ENCODE peak calls at places on chromosomes 3 and 15, in four cellular contexts. M is B cell, R is left ventricle myocardium inferior, E is body of pancreas. W is an unnamed sample.

GRCh38 chr15:68375191-68375631 is 56.8 kb downstream of the ITGA11 start:
- DNase-seq in M (no peak), R (no peak), E (no peak), W (no peak)

GRCh38 chr15:101266034-101266433 is 11.3 kb downstream of the SELENOS start:
- DNase-seq in M (no peak), R (no peak), E (peak; percentile 23), W (no peak)

GRCh38 chr3:10933470-10933957 is 59.0 kb upstream of the SLC6A1 start:
- DNase-seq in M (no peak), R (no peak), E (no peak), W (peak; percentile 15)

GRCh38 chr15:65054333-65055200 is 9.4 kb downstream of the SLC51B start:
- DNase-seq in M (peak; percentile 68), R (peak; percentile 77), E (peak; percentile 76), W (peak; percentile 60)

GRCh38 chr15:38796589-38796988 is 232.0 kb upstream of the RASGRP1 start:
- DNase-seq in M (no peak), R (no peak), E (no peak), W (no peak)

GRCh38 chr15:31352911-31353811 is 26.5 kb downstream of the KLF13 start:
- DNase-seq in M (peak; percentile 84), R (peak; percentile 77), E (peak; percentile 82), W (no peak)

GRCh38 chr3:183265157-183265642 is 12.1 kb downstream of the B3GNT5 start:
- DNase-seq in M (no peak), R (peak; percentile 32), E (peak; percentile 50), W (no peak)

GRCh38 chr3:107024481-107025153 is 352.6 kb upstream of the CCDC54 start:
- DNase-seq in M (no peak), R (no peak), E (no peak), W (no peak)

GRCh38 chr15:68417051-68417450 is 14.9 kb downstream of the ITGA11 start:
- DNase-seq in M (no peak), R (no peak), E (no peak), W (peak; percentile 4)

GRCh38 chr3:132593241-132593949 is 3.7 kb upstream of the ACKR4 start:
- DNase-seq in M (no peak), R (no peak), E (no peak), W (no peak)

GRCh38 chr3:20060924-20061323 is 20.7 kb downstream of the KAT2B start:
- DNase-seq in M (no peak), R (no peak), E (no peak), W (no peak)

GRCh38 chr3:5030152-5030551 is 50.9 kb downstream of the BHLHE40 start:
- DNase-seq in M (no peak), R (no peak), E (no peak), W (no peak)

GRCh38 chr3:195909645-195910498 is 1.5 kb upstream of the TNK2 start:
- DNase-seq in M (peak; percentile 97), R (peak; percentile 87), E (peak; percentile 85), W (peak; percentile 69)

GRCh38 chr3:72657666-72658065 is 190.6 kb downstream of the SHQ1 start:
- DNase-seq in M (no peak), R (no peak), E (peak; percentile 27), W (no peak)

GRCh38 chr3:151770941-151771340 is 37.2 kb downstream of the AADACL2 start:
- DNase-seq in M (no peak), R (peak; percentile 73), E (peak; percentile 90), W (no peak)

GRCh38 chr15:29035571-29036285 is 150.0 kb downstream of the APBA2 start:
- DNase-seq in M (no peak), R (no peak), E (peak; percentile 64), W (no peak)

GRCh38 chr3:128309026-128309425 is 155.7 kb downstream of the EEFSEC start:
- DNase-seq in M (no peak), R (peak; percentile 42), E (no peak), W (no peak)

GRCh38 chr3:171459130-171459941 is 869 bp downstream of the TNIK start:
- DNase-seq in M (peak; percentile 46), R (peak; percentile 27), E (peak; percentile 40), W (no peak)

GRCh38 chr3:157282261-157283191 is 122.6 kb upstream of the CCNL1 start:
- DNase-seq in M (no peak), R (no peak), E (peak; percentile 20), W (no peak)

GRCh38 chr3:38711321-38711720 is 61.8 kb upstream of the SCN5A start:
- DNase-seq in M (no peak), R (no peak), E (no peak), W (no peak)

GRCh38 chr15:51647128-51647562 is 24.6 kb upstream of the DMXL2 start:
- DNase-seq in M (no peak), R (peak; percentile 45), E (peak; percentile 57), W (peak; percentile 79)

GRCh38 chr3:37996785-37997301 is 6.3 kb downstream of the VILL start:
- DNase-seq in M (peak; percentile 83), R (peak; percentile 58), E (peak; percentile 85), W (peak; percentile 72)

GRCh38 chr3:149783576-149783975 is 8.8 kb downstream of the ANKUB1 start:
- DNase-seq in M (peak; percentile 23), R (no peak), E (no peak), W (no peak)

GRCh38 chr3:100590114-100590839 is 19.1 kb upstream of the ADGRG7 start:
- DNase-seq in M (peak; percentile 79), R (no peak), E (peak; percentile 74), W (no peak)

GRCh38 chr3:4580346-4581019 is 87.3 kb downstream of the ITPR1 start:
- DNase-seq in M (no peak), R (peak; percentile 30), E (no peak), W (no peak)

GRCh38 chr3:23685484-23686258 is 120.1 kb upstream of the UBE2E1 start:
- DNase-seq in M (no peak), R (peak; percentile 32), E (peak; percentile 78), W (peak; percentile 56)

GRCh38 chr15:62647195-62647865 is 395.2 kb upstream of the TPM1 start:
- DNase-seq in M (no peak), R (no peak), E (peak; percentile 47), W (peak; percentile 75)

GRCh38 chr15:35720984-35721383 is 175.0 kb upstream of the DPH6 start:
- DNase-seq in M (no peak), R (no peak), E (no peak), W (no peak)

DNA sequence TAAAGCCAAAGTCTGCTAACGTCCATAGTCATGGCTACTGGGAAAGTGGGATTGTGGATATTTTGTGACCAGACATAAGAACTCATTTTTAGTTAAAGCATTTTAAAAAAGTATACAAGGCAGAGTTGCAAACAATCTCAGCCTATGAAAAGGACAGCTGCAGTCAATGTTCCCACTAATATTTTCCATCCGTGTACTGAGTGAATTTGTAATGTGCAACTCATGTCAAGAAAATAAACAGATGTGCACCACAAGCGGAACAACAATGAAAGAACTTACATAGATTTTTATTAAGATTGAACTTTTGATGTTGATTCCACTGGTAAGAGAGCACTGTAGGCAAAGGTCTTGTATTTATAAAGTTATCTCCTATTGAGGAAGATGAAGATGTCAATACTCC is 231.3 kb upstream of the SEMA6D start:
- DNase-seq in M (no peak), R (no peak), E (no peak), W (no peak)
- TF ChIP-seq CTCF in M (no peak), R (no peak), E (no peak), W (no peak)

DNA sequence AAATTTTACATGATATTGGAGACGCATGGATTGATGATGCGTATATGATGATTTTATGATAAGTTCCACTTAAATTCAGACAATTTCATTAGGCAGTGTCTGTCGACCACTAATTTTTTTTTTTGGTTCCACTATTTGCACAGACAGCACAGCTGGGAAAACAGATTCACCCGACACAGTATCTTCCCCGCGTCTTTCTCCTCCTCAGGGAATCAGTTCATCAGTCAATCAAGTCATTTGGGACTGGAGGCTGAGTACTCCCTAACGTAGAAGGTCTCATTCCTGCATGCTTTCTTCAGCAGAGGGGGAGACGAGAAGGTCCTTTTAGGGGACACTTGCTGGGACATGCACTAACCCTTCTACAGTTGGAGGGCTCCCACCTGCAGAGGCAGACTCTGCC is 148.7 kb downstream of the LMLN start:
- DNase-seq in M (no peak), R (no peak), E (no peak), W (no peak)
- TF ChIP-seq CTCF in M (no peak), R (no peak), E (no peak), W (no peak)

DNA sequence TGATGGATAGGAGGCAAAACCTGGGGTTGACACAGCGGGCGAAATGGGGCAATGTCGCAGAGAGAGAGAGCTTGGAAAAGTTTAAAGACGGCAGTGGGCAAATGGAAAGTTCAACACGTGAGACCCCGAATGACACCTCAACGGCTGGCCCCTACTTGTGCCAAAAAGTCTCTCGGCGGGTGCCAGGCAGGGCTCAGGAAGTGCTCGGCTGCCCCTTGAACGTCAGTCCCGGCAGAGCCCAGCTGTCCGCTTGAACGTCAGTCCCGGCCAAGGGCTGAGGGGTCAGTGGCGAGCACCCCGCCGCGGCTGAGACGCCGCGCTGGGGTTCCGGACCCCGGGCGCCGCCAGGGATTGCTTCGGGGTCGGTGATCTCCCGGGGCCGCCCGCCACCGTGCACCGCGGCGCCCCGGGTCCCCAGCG is 638 bp downstream of the EOGT start:
- DNase-seq in M (no peak), R (peak; percentile 47), E (peak; percentile 56), W (no peak)
- TF ChIP-seq CTCF in M (no peak), R (no peak), E (no peak), W (no peak)

GRCh38 chr3:114496021-114496434 is 202.2 kb downstream of the TIGIT start:
- DNase-seq in M (no peak), R (peak; percentile 60), E (no peak), W (no peak)

GRCh38 chr3:114487502-114487901 is 193.7 kb downstream of the TIGIT start:
- DNase-seq in M (no peak), R (no peak), E (no peak), W (no peak)

GRCh38 chr3:114494498-114494897 is 200.7 kb downstream of the TIGIT start:
- DNase-seq in M (no peak), R (no peak), E (no peak), W (no peak)

GRCh38 chr3:114496466-114496865 is 202.6 kb downstream of the TIGIT start:
- DNase-seq in M (no peak), R (no peak), E (no peak), W (no peak)

GRCh38 chr3:114490829-114491228 is 197.0 kb downstream of the TIGIT start:
- DNase-seq in M (no peak), R (no peak), E (no peak), W (no peak)
- TF ChIP-seq CTCF in M (no peak), R (no peak), E (no peak), W (no peak)

DNA sequence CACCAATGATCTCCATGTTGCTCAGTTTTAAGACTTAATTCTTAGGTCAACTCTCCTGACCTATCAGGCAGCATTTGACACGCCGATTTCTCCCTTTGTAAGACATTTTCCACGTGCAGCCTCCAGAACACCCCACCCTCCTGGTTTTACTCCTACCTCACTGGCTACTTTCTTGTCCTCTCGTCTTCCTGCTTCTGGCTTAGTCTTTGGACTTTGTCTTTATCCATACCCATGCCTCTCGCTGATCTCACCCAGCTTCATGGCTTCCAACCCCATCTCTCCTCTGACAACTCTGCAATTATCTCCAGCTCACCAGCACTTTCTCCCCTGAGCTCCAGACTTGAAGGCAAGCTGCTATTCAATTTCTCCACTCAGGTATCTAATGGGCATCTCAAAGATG is 99.3 kb upstream of the UMPS start:
- DNase-seq in M (no peak), R (no peak), E (no peak), W (no peak)
- TF ChIP-seq CTCF in M (no peak), R (no peak), E (no peak), W (no peak)

W was measured in CD14-positive monocyte.